ENCODE peak calls at places on chromosomes 7 and 10, in ten cellular contexts. One of them, this sample, is unnamed.

GRCh38 chr10:63770523-63770922 is 249.3 kb downstream of the REEP3 start:
- DNase-seq in Kasumi-1: no peak
- DNase-seq in neural crest cell: no peak
- DNase-seq in GM20000: no peak
- DNase-seq in GM04504: no peak
- DNase-seq in smooth muscle cell of the brain vasculature: no peak
- DNase-seq in DMS79: no peak
- DNase-seq in MCF 10A: no peak
- DNase-seq in activated T-cell treated with anti-CD3 and anti-CD28 coated beads for 1 hour: no peak
- DNase-seq in pancreas: no peak
- DNase-seq in this sample: no peak

GRCh38 chr7:8831386-8831785 is 398.0 kb downstream of the NXPH1 start:
- DNase-seq in Kasumi-1: no peak
- DNase-seq in neural crest cell: no peak
- DNase-seq in GM20000: no peak
- DNase-seq in GM04504: no peak
- DNase-seq in smooth muscle cell of the brain vasculature: no peak
- DNase-seq in DMS79: no peak
- DNase-seq in MCF 10A: peak
- DNase-seq in activated T-cell treated with anti-CD3 and anti-CD28 coated beads for 1 hour: no peak
- DNase-seq in pancreas: no peak
- DNase-seq in this sample: no peak

GRCh38 chr10:43076876-43077420 is at the start of gene RET:
- DNase-seq in Kasumi-1: peak
- DNase-seq in neural crest cell: no peak
- DNase-seq in GM20000: peak
- DNase-seq in GM04504: no peak
- DNase-seq in smooth muscle cell of the brain vasculature: no peak
- DNase-seq in DMS79: no peak
- DNase-seq in MCF 10A: no peak
- DNase-seq in activated T-cell treated with anti-CD3 and anti-CD28 coated beads for 1 hour: no peak
- DNase-seq in pancreas: peak
- DNase-seq in this sample: no peak

GRCh38 chr10:11176746-11177145 is 159.1 kb downstream of the CELF2 start:
- DNase-seq in Kasumi-1: peak
- DNase-seq in neural crest cell: no peak
- DNase-seq in GM20000: no peak
- DNase-seq in GM04504: no peak
- DNase-seq in smooth muscle cell of the brain vasculature: no peak
- DNase-seq in DMS79: no peak
- DNase-seq in MCF 10A: no peak
- DNase-seq in activated T-cell treated with anti-CD3 and anti-CD28 coated beads for 1 hour: no peak
- DNase-seq in pancreas: no peak
- DNase-seq in this sample: no peak

GRCh38 chr7:46215987-46216567 is 295.0 kb upstream of the IGFBP3 start:
- DNase-seq in Kasumi-1: no peak
- DNase-seq in neural crest cell: peak
- DNase-seq in GM20000: no peak
- DNase-seq in GM04504: no peak
- DNase-seq in smooth muscle cell of the brain vasculature: no peak
- DNase-seq in DMS79: no peak
- DNase-seq in MCF 10A: peak
- DNase-seq in activated T-cell treated with anti-CD3 and anti-CD28 coated beads for 1 hour: no peak
- DNase-seq in pancreas: peak
- DNase-seq in this sample: no peak

GRCh38 chr10:84685047-84685660 is 356.8 kb downstream of the CCSER2 start:
- DNase-seq in Kasumi-1: no peak
- DNase-seq in neural crest cell: no peak
- DNase-seq in GM20000: no peak
- DNase-seq in GM04504: no peak
- DNase-seq in smooth muscle cell of the brain vasculature: no peak
- DNase-seq in DMS79: peak
- DNase-seq in MCF 10A: no peak
- DNase-seq in activated T-cell treated with anti-CD3 and anti-CD28 coated beads for 1 hour: no peak
- DNase-seq in pancreas: no peak
- DNase-seq in this sample: no peak

GRCh38 chr7:12410523-12410922 is 6.9 kb upstream of the VWDE start:
- DNase-seq in Kasumi-1: no peak
- DNase-seq in neural crest cell: no peak
- DNase-seq in GM20000: no peak
- DNase-seq in GM04504: no peak
- DNase-seq in smooth muscle cell of the brain vasculature: no peak
- DNase-seq in DMS79: no peak
- DNase-seq in MCF 10A: no peak
- DNase-seq in activated T-cell treated with anti-CD3 and anti-CD28 coated beads for 1 hour: no peak
- DNase-seq in pancreas: no peak
- DNase-seq in this sample: no peak

GRCh38 chr7:113873554-113874151 is 45.2 kb downstream of the PPP1R3A start:
- DNase-seq in Kasumi-1: no peak
- DNase-seq in neural crest cell: no peak
- DNase-seq in GM20000: no peak
- DNase-seq in GM04504: no peak
- DNase-seq in smooth muscle cell of the brain vasculature: no peak
- DNase-seq in DMS79: no peak
- DNase-seq in MCF 10A: no peak
- DNase-seq in activated T-cell treated with anti-CD3 and anti-CD28 coated beads for 1 hour: no peak
- DNase-seq in pancreas: no peak
- DNase-seq in this sample: no peak

GRCh38 chr10:109922353-109922975 is 847 bp downstream of the XPNPEP1 start:
- DNase-seq in Kasumi-1: no peak
- DNase-seq in neural crest cell: no peak
- DNase-seq in GM20000: no peak
- DNase-seq in GM04504: no peak
- DNase-seq in smooth muscle cell of the brain vasculature: no peak
- DNase-seq in DMS79: no peak
- DNase-seq in MCF 10A: no peak
- DNase-seq in activated T-cell treated with anti-CD3 and anti-CD28 coated beads for 1 hour: no peak
- DNase-seq in pancreas: no peak
- DNase-seq in this sample: no peak

GRCh38 chr7:128809363-128809762 is 17.6 kb downstream of the CCDC136 start:
- DNase-seq in Kasumi-1: no peak
- DNase-seq in neural crest cell: no peak
- DNase-seq in GM20000: no peak
- DNase-seq in GM04504: no peak
- DNase-seq in smooth muscle cell of the brain vasculature: no peak
- DNase-seq in DMS79: no peak
- DNase-seq in MCF 10A: no peak
- DNase-seq in activated T-cell treated with anti-CD3 and anti-CD28 coated beads for 1 hour: no peak
- DNase-seq in pancreas: no peak
- DNase-seq in this sample: no peak

GRCh38 chr10:11164806-11165590 is 147.3 kb downstream of the CELF2 start:
- DNase-seq in Kasumi-1: peak
- DNase-seq in neural crest cell: peak
- DNase-seq in GM20000: peak
- DNase-seq in GM04504: peak
- DNase-seq in smooth muscle cell of the brain vasculature: peak
- DNase-seq in DMS79: no peak
- DNase-seq in MCF 10A: peak
- DNase-seq in activated T-cell treated with anti-CD3 and anti-CD28 coated beads for 1 hour: peak
- DNase-seq in pancreas: peak
- DNase-seq in this sample: peak

GRCh38 chr10:77325233-77325537 is 312.4 kb downstream of the KCNMA1 start:
- DNase-seq in Kasumi-1: no peak
- DNase-seq in neural crest cell: no peak
- DNase-seq in GM20000: no peak
- DNase-seq in GM04504: no peak
- DNase-seq in smooth muscle cell of the brain vasculature: no peak
- DNase-seq in DMS79: peak
- DNase-seq in MCF 10A: no peak
- DNase-seq in activated T-cell treated with anti-CD3 and anti-CD28 coated beads for 1 hour: no peak
- DNase-seq in pancreas: peak
- DNase-seq in this sample: no peak

GRCh38 chr10:48215148-48215982 is 59.1 kb downstream of the FRMPD2 start:
- DNase-seq in Kasumi-1: peak
- DNase-seq in neural crest cell: peak
- DNase-seq in GM20000: peak
- DNase-seq in GM04504: no peak
- DNase-seq in smooth muscle cell of the brain vasculature: peak
- DNase-seq in DMS79: no peak
- DNase-seq in MCF 10A: peak
- DNase-seq in activated T-cell treated with anti-CD3 and anti-CD28 coated beads for 1 hour: no peak
- DNase-seq in pancreas: peak
- DNase-seq in this sample: no peak

GRCh38 chr7:135197906-135198655 is 13.2 kb downstream of the WDR91 start:
- DNase-seq in Kasumi-1: no peak
- DNase-seq in neural crest cell: no peak
- DNase-seq in GM20000: no peak
- DNase-seq in GM04504: no peak
- DNase-seq in smooth muscle cell of the brain vasculature: no peak
- DNase-seq in DMS79: no peak
- DNase-seq in MCF 10A: no peak
- DNase-seq in activated T-cell treated with anti-CD3 and anti-CD28 coated beads for 1 hour: no peak
- DNase-seq in pancreas: no peak
- DNase-seq in this sample: no peak

GRCh38 chr7:102415685-102416225 is 17.6 kb upstream of the ORAI2 start:
- DNase-seq in Kasumi-1: no peak
- DNase-seq in neural crest cell: no peak
- DNase-seq in GM20000: no peak
- DNase-seq in GM04504: no peak
- DNase-seq in smooth muscle cell of the brain vasculature: no peak
- DNase-seq in DMS79: no peak
- DNase-seq in MCF 10A: no peak
- DNase-seq in activated T-cell treated with anti-CD3 and anti-CD28 coated beads for 1 hour: peak
- DNase-seq in pancreas: no peak
- DNase-seq in this sample: peak

GRCh38 chr10:121115154-121115553 is 264.0 kb downstream of the WDR11 start:
- DNase-seq in Kasumi-1: no peak
- DNase-seq in neural crest cell: no peak
- DNase-seq in GM20000: no peak
- DNase-seq in GM04504: no peak
- DNase-seq in smooth muscle cell of the brain vasculature: no peak
- DNase-seq in DMS79: no peak
- DNase-seq in MCF 10A: no peak
- DNase-seq in activated T-cell treated with anti-CD3 and anti-CD28 coated beads for 1 hour: no peak
- DNase-seq in pancreas: no peak
- DNase-seq in this sample: no peak

GRCh38 chr7:79317728-79318127 is 135.7 kb downstream of the MAGI2 start:
- DNase-seq in Kasumi-1: no peak
- DNase-seq in neural crest cell: no peak
- DNase-seq in GM20000: no peak
- DNase-seq in GM04504: peak
- DNase-seq in smooth muscle cell of the brain vasculature: no peak
- DNase-seq in DMS79: no peak
- DNase-seq in MCF 10A: peak
- DNase-seq in activated T-cell treated with anti-CD3 and anti-CD28 coated beads for 1 hour: no peak
- DNase-seq in pancreas: no peak
- DNase-seq in this sample: no peak

This sample was measured in memory B cell.